ENCODE peak calls at places on chromosomes 2 and 18, in ten cellular contexts. One of them, this sample, is unnamed.

GRCh38 chr2:202121532-202122166 is 48.6 kb downstream of the KIAA2012 start:
- DNase-seq in endodermal cell: no peak
- DNase-seq in left colon: no peak
- DNase-seq in IMR-90: no peak
- DNase-seq in stimulated activated effector memory CD8-positive, alpha-beta T cell treated with anti-CD3 and anti-CD28 coated beads, Interleukin-12 subunit alpha, Interleukin-12 subunit beta, amount 100 ng/mL, for 72 hours: no peak
- DNase-seq in AG20443: no peak
- DNase-seq in stimulated activated CD4-positive, alpha-beta T cell treated with anti-CD3 and anti-CD28 coated beads, TNF-alpha, amount 100 ng/mL, for 4 hours: no peak
- DNase-seq in HuH-7: no peak
- DNase-seq in OCI-LY7: no peak
- DNase-seq in Peyer's patch: no peak
- DNase-seq in this sample: no peak

GRCh38 chr2:15782009-15782751 is 158.2 kb upstream of the MYCN start:
- DNase-seq in endodermal cell: no peak
- DNase-seq in left colon: no peak
- DNase-seq in IMR-90: no peak
- DNase-seq in stimulated activated effector memory CD8-positive, alpha-beta T cell treated with anti-CD3 and anti-CD28 coated beads, Interleukin-12 subunit alpha, Interleukin-12 subunit beta, amount 100 ng/mL, for 72 hours: no peak
- DNase-seq in AG20443: peak
- DNase-seq in stimulated activated CD4-positive, alpha-beta T cell treated with anti-CD3 and anti-CD28 coated beads, TNF-alpha, amount 100 ng/mL, for 4 hours: no peak
- DNase-seq in HuH-7: peak
- DNase-seq in OCI-LY7: no peak
- DNase-seq in Peyer's patch: no peak
- DNase-seq in this sample: no peak

GRCh38 chr2:191539068-191539467 is 138.9 kb upstream of the NABP1 start:
- DNase-seq in endodermal cell: peak
- DNase-seq in left colon: no peak
- DNase-seq in IMR-90: peak
- DNase-seq in stimulated activated effector memory CD8-positive, alpha-beta T cell treated with anti-CD3 and anti-CD28 coated beads, Interleukin-12 subunit alpha, Interleukin-12 subunit beta, amount 100 ng/mL, for 72 hours: no peak
- DNase-seq in AG20443: peak
- DNase-seq in stimulated activated CD4-positive, alpha-beta T cell treated with anti-CD3 and anti-CD28 coated beads, TNF-alpha, amount 100 ng/mL, for 4 hours: no peak
- DNase-seq in HuH-7: peak
- DNase-seq in OCI-LY7: peak
- DNase-seq in Peyer's patch: no peak
- DNase-seq in this sample: no peak

GRCh38 chr2:140643761-140644187 is 1487.0 kb downstream of the LRP1B start:
- DNase-seq in endodermal cell: no peak
- DNase-seq in left colon: no peak
- DNase-seq in IMR-90: peak
- DNase-seq in stimulated activated effector memory CD8-positive, alpha-beta T cell treated with anti-CD3 and anti-CD28 coated beads, Interleukin-12 subunit alpha, Interleukin-12 subunit beta, amount 100 ng/mL, for 72 hours: no peak
- DNase-seq in AG20443: peak
- DNase-seq in stimulated activated CD4-positive, alpha-beta T cell treated with anti-CD3 and anti-CD28 coated beads, TNF-alpha, amount 100 ng/mL, for 4 hours: no peak
- DNase-seq in HuH-7: no peak
- DNase-seq in OCI-LY7: no peak
- DNase-seq in Peyer's patch: no peak
- DNase-seq in this sample: no peak

GRCh38 chr18:61765097-61765496 is 127.7 kb downstream of the RNF152 start:
- DNase-seq in endodermal cell: no peak
- DNase-seq in left colon: no peak
- DNase-seq in IMR-90: peak
- DNase-seq in stimulated activated effector memory CD8-positive, alpha-beta T cell treated with anti-CD3 and anti-CD28 coated beads, Interleukin-12 subunit alpha, Interleukin-12 subunit beta, amount 100 ng/mL, for 72 hours: no peak
- DNase-seq in AG20443: peak
- DNase-seq in stimulated activated CD4-positive, alpha-beta T cell treated with anti-CD3 and anti-CD28 coated beads, TNF-alpha, amount 100 ng/mL, for 4 hours: no peak
- DNase-seq in HuH-7: no peak
- DNase-seq in OCI-LY7: no peak
- DNase-seq in Peyer's patch: no peak
- DNase-seq in this sample: no peak

GRCh38 chr2:27717070-27717453 is 53.4 kb downstream of the SLC4A1AP start:
- DNase-seq in endodermal cell: no peak
- DNase-seq in left colon: no peak
- DNase-seq in IMR-90: peak
- DNase-seq in stimulated activated effector memory CD8-positive, alpha-beta T cell treated with anti-CD3 and anti-CD28 coated beads, Interleukin-12 subunit alpha, Interleukin-12 subunit beta, amount 100 ng/mL, for 72 hours: no peak
- DNase-seq in AG20443: peak
- DNase-seq in stimulated activated CD4-positive, alpha-beta T cell treated with anti-CD3 and anti-CD28 coated beads, TNF-alpha, amount 100 ng/mL, for 4 hours: no peak
- DNase-seq in HuH-7: no peak
- DNase-seq in OCI-LY7: no peak
- DNase-seq in Peyer's patch: no peak
- DNase-seq in this sample: no peak

GRCh38 chr2:212288308-212288707 is 250.3 kb downstream of the ERBB4 start:
- DNase-seq in endodermal cell: peak
- DNase-seq in left colon: no peak
- DNase-seq in IMR-90: no peak
- DNase-seq in stimulated activated effector memory CD8-positive, alpha-beta T cell treated with anti-CD3 and anti-CD28 coated beads, Interleukin-12 subunit alpha, Interleukin-12 subunit beta, amount 100 ng/mL, for 72 hours: no peak
- DNase-seq in AG20443: no peak
- DNase-seq in stimulated activated CD4-positive, alpha-beta T cell treated with anti-CD3 and anti-CD28 coated beads, TNF-alpha, amount 100 ng/mL, for 4 hours: no peak
- DNase-seq in HuH-7: no peak
- DNase-seq in OCI-LY7: no peak
- DNase-seq in Peyer's patch: no peak
- DNase-seq in this sample: no peak

GRCh38 chr2:234044157-234044556 is 6.3 kb upstream of the SPP2 start:
- DNase-seq in endodermal cell: no peak
- DNase-seq in left colon: no peak
- DNase-seq in IMR-90: peak
- DNase-seq in stimulated activated effector memory CD8-positive, alpha-beta T cell treated with anti-CD3 and anti-CD28 coated beads, Interleukin-12 subunit alpha, Interleukin-12 subunit beta, amount 100 ng/mL, for 72 hours: no peak
- DNase-seq in AG20443: no peak
- DNase-seq in stimulated activated CD4-positive, alpha-beta T cell treated with anti-CD3 and anti-CD28 coated beads, TNF-alpha, amount 100 ng/mL, for 4 hours: no peak
- DNase-seq in HuH-7: no peak
- DNase-seq in OCI-LY7: no peak
- DNase-seq in Peyer's patch: no peak
- DNase-seq in this sample: no peak

GRCh38 chr2:228919808-228920207 is 351.3 kb downstream of the PID1 start:
- DNase-seq in endodermal cell: no peak
- DNase-seq in left colon: no peak
- DNase-seq in IMR-90: no peak
- DNase-seq in stimulated activated effector memory CD8-positive, alpha-beta T cell treated with anti-CD3 and anti-CD28 coated beads, Interleukin-12 subunit alpha, Interleukin-12 subunit beta, amount 100 ng/mL, for 72 hours: no peak
- DNase-seq in AG20443: no peak
- DNase-seq in stimulated activated CD4-positive, alpha-beta T cell treated with anti-CD3 and anti-CD28 coated beads, TNF-alpha, amount 100 ng/mL, for 4 hours: no peak
- DNase-seq in HuH-7: no peak
- DNase-seq in OCI-LY7: no peak
- DNase-seq in Peyer's patch: no peak
- DNase-seq in this sample: no peak

GRCh38 chr2:609520-610280 is 67.5 kb downstream of the TMEM18 start:
- DNase-seq in endodermal cell: peak
- DNase-seq in left colon: no peak
- DNase-seq in IMR-90: no peak
- DNase-seq in stimulated activated effector memory CD8-positive, alpha-beta T cell treated with anti-CD3 and anti-CD28 coated beads, Interleukin-12 subunit alpha, Interleukin-12 subunit beta, amount 100 ng/mL, for 72 hours: peak
- DNase-seq in AG20443: no peak
- DNase-seq in stimulated activated CD4-positive, alpha-beta T cell treated with anti-CD3 and anti-CD28 coated beads, TNF-alpha, amount 100 ng/mL, for 4 hours: no peak
- DNase-seq in HuH-7: no peak
- DNase-seq in OCI-LY7: no peak
- DNase-seq in Peyer's patch: no peak
- DNase-seq in this sample: no peak

GRCh38 chr2:43333656-43334144 is 107.3 kb upstream of the ZFP36L2 start:
- DNase-seq in endodermal cell: no peak
- DNase-seq in left colon: no peak
- DNase-seq in IMR-90: peak
- DNase-seq in stimulated activated effector memory CD8-positive, alpha-beta T cell treated with anti-CD3 and anti-CD28 coated beads, Interleukin-12 subunit alpha, Interleukin-12 subunit beta, amount 100 ng/mL, for 72 hours: no peak
- DNase-seq in AG20443: peak
- DNase-seq in stimulated activated CD4-positive, alpha-beta T cell treated with anti-CD3 and anti-CD28 coated beads, TNF-alpha, amount 100 ng/mL, for 4 hours: no peak
- DNase-seq in HuH-7: no peak
- DNase-seq in OCI-LY7: no peak
- DNase-seq in Peyer's patch: no peak
- DNase-seq in this sample: no peak

GRCh38 chr2:241036397-241036963 is 38.1 kb downstream of the SNED1 start:
- DNase-seq in endodermal cell: peak
- DNase-seq in left colon: no peak
- DNase-seq in IMR-90: no peak
- DNase-seq in stimulated activated effector memory CD8-positive, alpha-beta T cell treated with anti-CD3 and anti-CD28 coated beads, Interleukin-12 subunit alpha, Interleukin-12 subunit beta, amount 100 ng/mL, for 72 hours: peak
- DNase-seq in AG20443: no peak
- DNase-seq in stimulated activated CD4-positive, alpha-beta T cell treated with anti-CD3 and anti-CD28 coated beads, TNF-alpha, amount 100 ng/mL, for 4 hours: peak
- DNase-seq in HuH-7: no peak
- DNase-seq in OCI-LY7: no peak
- DNase-seq in Peyer's patch: peak
- DNase-seq in this sample: peak

GRCh38 chr2:11567631-11568031 is 33.8 kb downstream of the GREB1 start:
- DNase-seq in endodermal cell: peak
- DNase-seq in left colon: no peak
- DNase-seq in IMR-90: no peak
- DNase-seq in stimulated activated effector memory CD8-positive, alpha-beta T cell treated with anti-CD3 and anti-CD28 coated beads, Interleukin-12 subunit alpha, Interleukin-12 subunit beta, amount 100 ng/mL, for 72 hours: no peak
- DNase-seq in AG20443: no peak
- DNase-seq in stimulated activated CD4-positive, alpha-beta T cell treated with anti-CD3 and anti-CD28 coated beads, TNF-alpha, amount 100 ng/mL, for 4 hours: no peak
- DNase-seq in HuH-7: no peak
- DNase-seq in OCI-LY7: no peak
- DNase-seq in Peyer's patch: peak
- DNase-seq in this sample: no peak

GRCh38 chr2:237650455-237650850 is 23.1 kb downstream of the LRRFIP1 start:
- DNase-seq in endodermal cell: no peak
- DNase-seq in left colon: no peak
- DNase-seq in IMR-90: no peak
- DNase-seq in stimulated activated effector memory CD8-positive, alpha-beta T cell treated with anti-CD3 and anti-CD28 coated beads, Interleukin-12 subunit alpha, Interleukin-12 subunit beta, amount 100 ng/mL, for 72 hours: no peak
- DNase-seq in AG20443: no peak
- DNase-seq in stimulated activated CD4-positive, alpha-beta T cell treated with anti-CD3 and anti-CD28 coated beads, TNF-alpha, amount 100 ng/mL, for 4 hours: no peak
- DNase-seq in HuH-7: no peak
- DNase-seq in OCI-LY7: no peak
- DNase-seq in Peyer's patch: peak
- DNase-seq in this sample: no peak

GRCh38 chr2:184402381-184402780 is 195.9 kb upstream of the ZNF804A start:
- DNase-seq in endodermal cell: no peak
- DNase-seq in left colon: no peak
- DNase-seq in IMR-90: no peak
- DNase-seq in stimulated activated effector memory CD8-positive, alpha-beta T cell treated with anti-CD3 and anti-CD28 coated beads, Interleukin-12 subunit alpha, Interleukin-12 subunit beta, amount 100 ng/mL, for 72 hours: no peak
- DNase-seq in AG20443: no peak
- DNase-seq in stimulated activated CD4-positive, alpha-beta T cell treated with anti-CD3 and anti-CD28 coated beads, TNF-alpha, amount 100 ng/mL, for 4 hours: no peak
- DNase-seq in HuH-7: no peak
- DNase-seq in OCI-LY7: no peak
- DNase-seq in Peyer's patch: no peak
- DNase-seq in this sample: no peak